ENCODE peak calls at places on chromosomes 12 and 14, in nine cellular contexts. B is nephron progenitor cell; M is fibroblast of mammary gland; H is naive thymus-derived CD8-positive, alpha-beta T cell; V is stimulated activated CD8-positive, alpha-beta memory T cell treated with anti-CD3 and anti-CD28 coated beads, Interleukin-2, amount 100 ng/mL, for 1 hour; P is gastrocnemius medialis; R is activated naive CD4-positive, alpha-beta T cell treated with anti-CD3 and anti-CD28 coated beads, Interleukin-2, amount 10 ng/mL, durations not matched to agents 7 days and 5 days; G is heart right ventricle; J is GM12878. L is an unnamed sample.

GRCh38 chr14:52076334-52076733 is 7.5 kb upstream of the NID2 start:
- DNase-seq in B (no peak), M (peak; percentile 95), H (no peak), V (no peak), P (no peak), R (no peak), G (peak; percentile 21), J (no peak), L (no peak)

GRCh38 chr12:12684375-12685106 is 11.4 kb downstream of the GPR19 start:
- DNase-seq in B (peak; percentile 79), M (peak; percentile 52), H (no peak), V (no peak), P (no peak), R (peak; percentile 56), G (no peak), J (no peak), L (no peak)

GRCh38 chr14:87450193-87450592 is 542.8 kb downstream of the GALC start:
- DNase-seq in B (no peak), M (no peak), H (no peak), V (no peak), P (no peak), R (no peak), G (no peak), J (no peak), L (no peak)

GRCh38 chr12:17809206-17809605 is 280.8 kb downstream of the RERGL start:
- DNase-seq in B (no peak), M (no peak), H (no peak), V (no peak), P (no peak), R (no peak), G (no peak), J (no peak), L (no peak)

GRCh38 chr14:95442633-95443021 is 73.8 kb downstream of the SYNE3 start:
- DNase-seq in B (peak; percentile 82), M (peak; percentile 81), H (peak; percentile 65), V (peak; percentile 58), P (peak; percentile 55), R (peak; percentile 84), G (peak; percentile 79), J (peak; percentile 28), L (peak; percentile 71)

GRCh38 chr14:92040431-92041040 is 677 bp upstream of the TRIP11 start:
- DNase-seq in B (no peak), M (peak; percentile 66), H (no peak), V (no peak), P (no peak), R (peak; percentile 26), G (no peak), J (peak; percentile 25), L (peak; percentile 24)

GRCh38 chr12:104167519-104168458 is 29.8 kb upstream of the NFYB start:
- DNase-seq in B (no peak), M (no peak), H (no peak), V (no peak), P (no peak), R (no peak), G (no peak), J (no peak), L (no peak)

GRCh38 chr14:95818581-95818980 is 58.1 kb upstream of the TUNAR start:
- DNase-seq in B (no peak), M (no peak), H (no peak), V (no peak), P (no peak), R (no peak), G (no peak), J (no peak), L (no peak)

GRCh38 chr14:100105357-100106169 is 40.3 kb downstream of the EVL start:
- DNase-seq in B (no peak), M (no peak), H (peak; percentile 43), V (no peak), P (no peak), R (peak; percentile 41), G (no peak), J (no peak), L (no peak)

GRCh38 chr14:69612759-69613145 is 1.4 kb downstream of the SUSD6 start:
- DNase-seq in B (no peak), M (peak; percentile 16), H (no peak), V (no peak), P (no peak), R (no peak), G (no peak), J (no peak), L (peak; percentile 44)

GRCh38 chr12:70609739-70610491 is 27.3 kb downstream of the PTPRB start:
- DNase-seq in B (peak; percentile 62), M (peak; percentile 11), H (no peak), V (no peak), P (no peak), R (no peak), G (peak; percentile 64), J (no peak), L (peak; percentile 9)

GRCh38 chr12:107042801-107043200 is 50.5 kb downstream of the CRY1 start:
- DNase-seq in B (no peak), M (no peak), H (no peak), V (no peak), P (no peak), R (no peak), G (no peak), J (no peak), L (no peak)

GRCh38 chr12:32270818-32271710 is 128.3 kb upstream of the FGD4 start:
- DNase-seq in B (peak; percentile 26), M (peak; percentile 37), H (no peak), V (no peak), P (no peak), R (no peak), G (no peak), J (no peak), L (no peak)

GRCh38 chr12:48143898-48144297 is 13.4 kb downstream of the ASB8 start:
- DNase-seq in B (no peak), M (no peak), H (no peak), V (no peak), P (no peak), R (no peak), G (no peak), J (no peak), L (no peak)

GRCh38 chr14:89011327-89011726 is 186.9 kb downstream of the TTC8 start:
- DNase-seq in B (no peak), M (no peak), H (no peak), V (no peak), P (no peak), R (no peak), G (no peak), J (no peak), L (no peak)

GRCh38 chr12:104138747-104139186 is 757 bp upstream of the NFYB start:
- DNase-seq in B (peak; percentile 31), M (peak; percentile 5), H (no peak), V (no peak), P (peak; percentile 6), R (no peak), G (no peak), J (no peak), L (no peak)

GRCh38 chr12:110304061-110304551 is 23.1 kb downstream of the ATP2A2 start:
- DNase-seq in B (no peak), M (peak; percentile 69), H (no peak), V (no peak), P (no peak), R (no peak), G (no peak), J (no peak), L (no peak)

GRCh38 chr14:95338436-95338835 is 18.7 kb upstream of the CLMN start:
- DNase-seq in B (no peak), M (no peak), H (no peak), V (no peak), P (no peak), R (no peak), G (no peak), J (no peak), L (no peak)

GRCh38 chr14:57875296-57875695 is 9.4 kb upstream of the SLC35F4 start:
- DNase-seq in B (no peak), M (no peak), H (no peak), V (no peak), P (no peak), R (no peak), G (no peak), J (no peak), L (no peak)

GRCh38 chr12:104668274-104668718 is 211.5 kb downstream of the CHST11 start:
- DNase-seq in B (no peak), M (no peak), H (no peak), V (no peak), P (no peak), R (no peak), G (peak; percentile 38), J (no peak), L (no peak)

GRCh38 chr12:113241191-113242017 is 20.1 kb downstream of the TPCN1 start:
- DNase-seq in B (no peak), M (peak; percentile 82), H (no peak), V (no peak), P (peak; percentile 72), R (no peak), G (no peak), J (no peak), L (peak; percentile 70)

GRCh38 chr12:96907681-96908163 is 665 bp downstream of the NEDD1 start:
- DNase-seq in B (peak; percentile 20), M (peak; percentile 30), H (no peak), V (no peak), P (no peak), R (peak; percentile 37), G (no peak), J (no peak), L (peak; percentile 15)

GRCh38 chr12:13187399-13187798 is 9.1 kb upstream of the EMP1 start:
- DNase-seq in B (no peak), M (peak; percentile 96), H (no peak), V (no peak), P (no peak), R (no peak), G (no peak), J (no peak), L (no peak)

L was measured in prostate gland.